ENCODE peak calls at places on chromosomes 4 and X, in eight cellular contexts. L, E, P, J, K, N, D and F are unnamed samples.
A peak's percentile ranks its signal among the peaks of the same experiment; 100 is the strongest.

GRCh38 chrX:151984891-151985290 is 10.4 kb upstream of the GABRE start:
- DNase-seq in L (no peak), E (no peak), P (no peak), J (no peak), K (no peak), N (no peak), D (no peak), F (no peak)

GRCh38 chrX:119041175-119041574 is 31.6 kb upstream of the CT47C1 start:
- DNase-seq in L (no peak), E (no peak), P (peak; percentile 73), J (peak; percentile 40), K (peak; percentile 90), N (no peak), D (no peak), F (no peak)

GRCh38 chrX:137550561-137551305 is 15.2 kb upstream of the ZIC3 start:
- DNase-seq in L (no peak), E (no peak), P (no peak), J (no peak), K (no peak), N (no peak), D (peak; percentile 49), F (no peak)

GRCh38 chr4:11505225-11505971 is 76.7 kb upstream of the HS3ST1 start:
- DNase-seq in L (no peak), E (peak; percentile 58), P (no peak), J (peak; percentile 57), K (peak; percentile 96), N (no peak), D (no peak), F (no peak)

GRCh38 chr4:103998752-103999151 is 279.0 kb upstream of the TACR3 start:
- DNase-seq in L (no peak), E (no peak), P (no peak), J (no peak), K (no peak), N (no peak), D (no peak), F (no peak)

GRCh38 chr4:84503495-84504437 is 4.7 kb upstream of the NKX6-1 start:
- DNase-seq in L (no peak), E (peak; percentile 30), P (peak; percentile 46), J (no peak), K (peak; percentile 67), N (no peak), D (no peak), F (no peak)

GRCh38 chr4:55941881-55942280 is 6.9 kb upstream of the CEP135 start:
- DNase-seq in L (no peak), E (no peak), P (no peak), J (no peak), K (no peak), N (no peak), D (no peak), F (no peak)

GRCh38 chr4:188695261-188695660 is 556.0 kb downstream of the TRIML1 start:
- DNase-seq in L (no peak), E (no peak), P (no peak), J (no peak), K (no peak), N (no peak), D (no peak), F (no peak)

GRCh38 chrX:2679534-2680485 is 11.3 kb upstream of the CD99 start:
- DNase-seq in L (no peak), E (peak; percentile 65), P (no peak), J (no peak), K (peak; percentile 36), N (no peak), D (no peak), F (no peak)

GRCh38 chrX:37816766-37817165 is 30.6 kb downstream of the DYNLT3 start:
- DNase-seq in L (no peak), E (no peak), P (no peak), J (no peak), K (no peak), N (no peak), D (no peak), F (no peak)
- TF ChIP-seq POLR2A in L (no peak), E (no peak), P (no peak), J (no peak), K (no peak), N (no peak), D (no peak), F (no peak)

DNA sequence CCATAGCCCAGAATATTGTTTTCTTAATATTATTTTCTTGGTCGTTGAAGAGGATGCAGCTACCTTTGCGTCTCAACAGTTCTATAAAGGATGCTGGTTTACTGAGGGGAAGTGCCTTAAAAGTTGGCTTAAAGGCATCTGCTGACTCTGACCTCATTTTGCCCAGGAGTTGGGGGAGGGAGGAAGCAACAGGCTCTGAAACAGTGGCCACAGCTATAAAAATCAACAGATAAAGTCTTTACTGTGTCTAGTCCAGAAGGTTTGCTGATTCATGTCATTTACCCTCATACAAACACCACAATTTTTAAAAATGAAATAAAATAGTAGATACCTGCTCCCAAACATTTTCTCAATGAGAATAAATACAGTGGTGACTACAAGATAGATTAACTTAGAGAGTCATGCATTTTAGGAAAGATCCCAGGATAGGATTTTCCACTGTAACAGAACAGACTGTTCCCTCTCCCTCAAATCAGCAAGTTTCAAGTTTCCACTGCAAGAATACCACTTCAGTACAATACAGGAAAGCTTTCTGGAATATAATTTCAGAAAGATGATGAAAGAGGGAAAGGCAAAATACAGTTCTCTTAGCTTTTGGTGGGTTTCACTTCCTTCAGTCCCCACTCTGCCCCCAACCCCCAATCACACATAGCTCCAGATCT is 1.9 kb downstream of the PHKA1 start:
- DNase-seq in L (no peak), E (no peak), P (no peak), J (no peak), K (peak; percentile 1), N (no peak), D (no peak), F (no peak)
- TF ChIP-seq POLR2AphosphoS5 in L (no peak), E (no peak), P (no peak), J (peak; percentile 45), K (no peak), N (no peak), D (no peak), F (no peak)

DNA sequence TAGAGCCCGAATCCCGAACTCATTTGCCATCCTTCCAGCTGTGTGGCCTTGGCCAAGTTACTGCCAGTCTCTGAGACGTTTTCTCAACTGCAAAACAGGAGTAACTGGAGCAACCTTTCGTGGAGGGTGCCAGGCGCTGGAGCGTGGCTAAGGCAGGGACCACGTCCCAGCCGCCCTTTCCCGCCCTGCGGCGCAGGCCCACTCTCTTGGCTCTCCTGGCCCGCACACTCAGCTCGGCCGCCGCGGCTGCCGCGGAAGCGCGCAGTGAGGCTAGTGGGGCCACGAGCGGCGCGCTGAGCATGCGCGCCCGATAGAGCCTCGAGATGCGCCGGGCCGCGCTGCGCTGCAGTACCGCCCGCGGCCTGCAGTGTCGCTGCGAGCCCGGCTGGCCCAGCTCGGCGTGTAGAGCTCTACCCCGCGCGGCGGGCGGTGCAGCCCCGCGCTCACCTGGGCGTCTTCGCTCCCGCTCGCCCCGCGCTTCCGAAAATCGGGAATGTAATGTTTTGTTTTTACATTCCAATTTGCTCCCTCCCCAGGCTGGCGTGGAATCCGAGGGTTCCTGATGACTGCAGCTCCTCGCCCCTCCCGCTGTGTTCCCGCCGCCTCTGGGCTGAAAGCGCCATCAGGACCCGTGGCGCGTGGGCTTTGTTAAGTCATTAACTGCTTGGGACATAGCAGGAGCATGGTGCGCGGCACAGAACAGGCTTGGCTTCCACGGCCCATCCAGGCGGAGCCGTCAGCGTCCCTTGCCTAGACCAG is 4.0 kb upstream of the ZNF518B start:
- DNase-seq in L (peak; percentile 31), E (peak; percentile 18), P (no peak), J (peak; percentile 62), K (peak; percentile 67), N (peak; percentile 94), D (peak; percentile 95), F (peak; percentile 81)
- TF ChIP-seq POLR2A in L (peak; percentile 42), E (no peak), P (no peak), J (no peak), K (no peak), N (no peak), D (no peak), F (no peak)

GRCh38 chr4:23878912-23879732 is 10.7 kb downstream of the PPARGC1A start:
- DNase-seq in L (no peak), E (no peak), P (no peak), J (no peak), K (no peak), N (no peak), D (no peak), F (no peak)
- TF ChIP-seq POLR2AphosphoS5 in L (no peak), E (no peak), P (no peak), J (no peak), K (no peak), N (no peak), D (no peak), F (no peak)

GRCh38 chr4:1981251-1982055 is 27.3 kb downstream of the NELFA start:
- DNase-seq in L (no peak), E (no peak), P (no peak), J (peak; percentile 69), K (no peak), N (peak; percentile 63), D (peak; percentile 70), F (no peak)
- TF ChIP-seq POLR2A in L (peak; percentile 17), E (no peak), P (peak; percentile 26), J (no peak), K (no peak), N (no peak), D (no peak), F (no peak)

DNA sequence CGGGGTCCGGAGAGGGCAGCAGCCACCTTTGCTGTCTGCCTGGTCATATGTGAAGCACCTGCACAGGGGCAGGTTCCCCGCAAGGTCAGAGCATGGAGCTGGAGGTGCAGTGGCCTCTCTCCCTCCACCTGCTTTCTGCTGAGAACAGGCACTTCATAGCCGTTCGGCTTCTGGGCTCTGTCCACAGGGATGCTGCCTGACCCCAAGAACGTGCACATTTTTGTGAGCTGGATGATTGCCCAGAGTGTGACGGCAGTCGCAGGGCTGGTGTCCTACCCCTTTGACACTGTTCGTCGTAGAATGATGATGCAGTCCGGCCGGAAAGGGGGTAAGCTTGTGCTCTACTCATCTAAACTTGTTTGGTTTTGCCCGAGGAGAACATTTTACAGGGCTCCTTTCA is 2.5 kb downstream of the SLC25A4 start:
- DNase-seq in L (no peak), E (no peak), P (no peak), J (no peak), K (no peak), N (no peak), D (no peak), F (no peak)
- TF ChIP-seq POLR2AphosphoS5 in L (no peak), E (no peak), P (no peak), J (peak; percentile 58), K (no peak), N (peak; percentile 24), D (no peak), F (no peak)

DNA sequence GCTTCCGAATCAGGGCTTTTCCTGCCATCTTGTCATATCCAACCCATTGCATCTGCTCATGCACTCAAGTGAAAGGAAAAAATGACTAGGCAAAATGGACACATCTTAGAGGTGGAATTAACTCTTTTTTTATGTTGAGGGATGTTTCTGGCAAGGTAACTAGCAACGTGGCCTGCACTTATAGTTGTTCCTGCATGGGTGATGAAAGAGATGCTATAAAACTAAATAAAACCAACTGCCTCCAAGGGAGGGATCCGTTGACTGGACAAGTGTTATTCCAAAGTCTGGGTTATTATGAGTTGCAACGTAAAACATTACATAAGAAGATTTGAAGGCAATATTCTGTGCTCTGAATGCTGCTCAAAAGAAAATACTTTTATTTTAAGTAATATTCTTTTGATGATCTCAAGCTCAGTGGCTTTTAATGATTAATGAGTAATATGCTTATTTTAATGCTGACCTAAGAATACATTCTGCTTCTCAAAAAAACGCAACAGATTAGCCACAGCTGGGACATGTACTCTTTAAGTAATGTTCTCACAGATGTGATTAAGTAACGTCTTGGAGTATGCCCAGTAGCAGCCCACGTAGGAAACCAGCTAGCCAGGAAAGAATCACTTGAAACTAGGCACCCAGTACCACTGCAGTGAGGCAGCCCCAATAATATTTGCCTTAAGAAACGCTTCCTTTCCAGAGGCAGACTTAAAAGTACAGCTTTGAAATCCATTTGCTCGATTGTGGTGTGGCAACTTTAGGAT is 27.4 kb downstream of the KLF3 start:
- DNase-seq in L (no peak), E (no peak), P (no peak), J (no peak), K (no peak), N (no peak), D (no peak), F (no peak)
- TF ChIP-seq POLR2A in L (no peak), E (no peak), P (no peak), J (no peak), K (no peak), N (no peak), D (no peak), F (no peak)